ENCODE peak calls at places on chromosomes 13 and 19, in seven cellular contexts. One of them, this sample, is unnamed.

GRCh38 chr13:95564948-95565347 is 12.4 kb downstream of the CLDN10 start:
- DNase-seq in choroid plexus epithelial cell: peak; percentile 63
- DNase-seq in AG09309: peak; percentile 48
- DNase-seq in A549: no peak
- DNase-seq in lower leg skin: no peak
- DNase-seq in tibial artery: no peak
- DNase-seq in heart right ventricle: no peak
- DNase-seq in this sample: no peak

GRCh38 chr19:14554382-14554812 is 17.5 kb downstream of the NDUFB7 start:
- DNase-seq in lower leg skin: peak; percentile 67
- DNase-seq in A549: no peak
- DNase-seq in choroid plexus epithelial cell: no peak
- DNase-seq in tibial artery: no peak
- DNase-seq in heart right ventricle: no peak
- DNase-seq in AG09309: no peak
- DNase-seq in this sample: no peak

GRCh38 chr13:100280681-100281080 is 191.8 kb downstream of the PCCA start:
- DNase-seq in choroid plexus epithelial cell: peak; percentile 23
- DNase-seq in tibial artery: no peak
- DNase-seq in AG09309: no peak
- DNase-seq in A549: no peak
- DNase-seq in lower leg skin: no peak
- DNase-seq in heart right ventricle: no peak
- DNase-seq in this sample: no peak

GRCh38 chr13:105278797-105279425 is 1256.6 kb downstream of the EFNB2 start:
- DNase-seq in A549: no peak
- DNase-seq in choroid plexus epithelial cell: peak; percentile 5
- DNase-seq in tibial artery: no peak
- DNase-seq in AG09309: no peak
- DNase-seq in lower leg skin: no peak
- DNase-seq in heart right ventricle: no peak
- DNase-seq in this sample: no peak

GRCh38 chr13:20363604-20364003 is 131.5 kb upstream of the GJB6 start:
- DNase-seq in AG09309: no peak
- DNase-seq in A549: no peak
- DNase-seq in choroid plexus epithelial cell: no peak
- DNase-seq in lower leg skin: no peak
- DNase-seq in tibial artery: no peak
- DNase-seq in heart right ventricle: no peak
- DNase-seq in this sample: no peak

GRCh38 chr19:8423821-8424223 is 10.7 kb downstream of the MARCHF2 start:
- DNase-seq in heart right ventricle: peak; percentile 91
- DNase-seq in lower leg skin: peak; percentile 94
- DNase-seq in A549: peak; percentile 93
- DNase-seq in tibial artery: peak; percentile 98
- DNase-seq in AG09309: peak; percentile 92
- DNase-seq in choroid plexus epithelial cell: peak; percentile 98
- DNase-seq in this sample: peak; percentile 89

GRCh38 chr13:59360108-59360507 is 803.6 kb downstream of the DIAPH3 start:
- DNase-seq in tibial artery: no peak
- DNase-seq in AG09309: no peak
- DNase-seq in choroid plexus epithelial cell: no peak
- DNase-seq in lower leg skin: no peak
- DNase-seq in heart right ventricle: no peak
- DNase-seq in A549: no peak
- DNase-seq in this sample: no peak

GRCh38 chr19:4977299-4978174 is 8.6 kb downstream of the KDM4B start:
- DNase-seq in AG09309: peak; percentile 69
- DNase-seq in A549: no peak
- DNase-seq in lower leg skin: no peak
- DNase-seq in heart right ventricle: peak; percentile 66
- DNase-seq in tibial artery: no peak
- DNase-seq in choroid plexus epithelial cell: peak; percentile 94
- DNase-seq in this sample: peak; percentile 34

GRCh38 chr19:3793799-3794198 is 7.6 kb upstream of the MATK start:
- DNase-seq in heart right ventricle: no peak
- DNase-seq in A549: no peak
- DNase-seq in AG09309: no peak
- DNase-seq in tibial artery: no peak
- DNase-seq in lower leg skin: no peak
- DNase-seq in choroid plexus epithelial cell: no peak
- DNase-seq in this sample: no peak

GRCh38 chr13:110882972-110883371 is 31.9 kb downstream of the ANKRD10 start:
- DNase-seq in A549: no peak
- DNase-seq in lower leg skin: no peak
- DNase-seq in choroid plexus epithelial cell: peak; percentile 23
- DNase-seq in AG09309: no peak
- DNase-seq in tibial artery: no peak
- DNase-seq in heart right ventricle: no peak
- DNase-seq in this sample: no peak

GRCh38 chr19:3687774-3688706 is 12.2 kb downstream of the PIP5K1C start:
- DNase-seq in A549: no peak
- DNase-seq in tibial artery: no peak
- DNase-seq in lower leg skin: no peak
- DNase-seq in choroid plexus epithelial cell: peak; percentile 53
- DNase-seq in heart right ventricle: no peak
- DNase-seq in AG09309: no peak
- DNase-seq in this sample: peak; percentile 67

GRCh38 chr19:23071087-23071511 is 45.7 kb upstream of the ZNF730 start:
- DNase-seq in tibial artery: no peak
- DNase-seq in AG09309: no peak
- DNase-seq in A549: no peak
- DNase-seq in lower leg skin: no peak
- DNase-seq in heart right ventricle: peak; percentile 37
- DNase-seq in choroid plexus epithelial cell: peak; percentile 21
- DNase-seq in this sample: no peak

GRCh38 chr13:60012503-60012902 is 151.2 kb downstream of the DIAPH3 start:
- DNase-seq in AG09309: no peak
- DNase-seq in A549: no peak
- DNase-seq in choroid plexus epithelial cell: no peak
- DNase-seq in lower leg skin: no peak
- DNase-seq in tibial artery: no peak
- DNase-seq in heart right ventricle: no peak
- DNase-seq in this sample: peak; percentile 42

GRCh38 chr13:39516140-39516539 is 86.9 kb downstream of the LHFPL6 start:
- DNase-seq in lower leg skin: no peak
- DNase-seq in A549: no peak
- DNase-seq in tibial artery: no peak
- DNase-seq in choroid plexus epithelial cell: no peak
- DNase-seq in heart right ventricle: no peak
- DNase-seq in AG09309: no peak
- DNase-seq in this sample: no peak

GRCh38 chr13:113109151-113110047 is 3.8 kb downstream of the F7 start:
- DNase-seq in choroid plexus epithelial cell: no peak
- DNase-seq in heart right ventricle: no peak
- DNase-seq in AG09309: no peak
- DNase-seq in lower leg skin: no peak
- DNase-seq in A549: no peak
- DNase-seq in tibial artery: no peak
- DNase-seq in this sample: no peak

GRCh38 chr19:3268326-3268725 is 43.9 kb downstream of the CELF5 start:
- DNase-seq in AG09309: no peak
- DNase-seq in choroid plexus epithelial cell: no peak
- DNase-seq in tibial artery: no peak
- DNase-seq in A549: no peak
- DNase-seq in lower leg skin: no peak
- DNase-seq in heart right ventricle: no peak
- DNase-seq in this sample: no peak

GRCh38 chr13:38819053-38819452 is 132.2 kb downstream of the FREM2 start:
- DNase-seq in A549: no peak
- DNase-seq in tibial artery: no peak
- DNase-seq in heart right ventricle: no peak
- DNase-seq in lower leg skin: no peak
- DNase-seq in choroid plexus epithelial cell: peak; percentile 43
- DNase-seq in AG09309: no peak
- DNase-seq in this sample: peak; percentile 56

GRCh38 chr19:50361290-50362029 is 4.0 kb downstream of the NAPSA start:
- DNase-seq in lower leg skin: no peak
- DNase-seq in choroid plexus epithelial cell: no peak
- DNase-seq in tibial artery: no peak
- DNase-seq in heart right ventricle: no peak
- DNase-seq in AG09309: no peak
- DNase-seq in A549: peak; percentile 66
- DNase-seq in this sample: no peak

GRCh38 chr19:55546822-55547614 is 1.7 kb upstream of the SBK3 start:
- DNase-seq in heart right ventricle: peak; percentile 87
- DNase-seq in choroid plexus epithelial cell: peak; percentile 87
- DNase-seq in tibial artery: peak; percentile 86
- DNase-seq in AG09309: peak; percentile 49
- DNase-seq in lower leg skin: peak; percentile 51
- DNase-seq in A549: peak; percentile 76
- DNase-seq in this sample: peak; percentile 81

GRCh38 chr19:37914908-37915307 is 7.9 kb downstream of the SIPA1L3 start:
- DNase-seq in tibial artery: no peak
- DNase-seq in AG09309: no peak
- DNase-seq in heart right ventricle: no peak
- DNase-seq in choroid plexus epithelial cell: no peak
- DNase-seq in A549: no peak
- DNase-seq in lower leg skin: no peak
- DNase-seq in this sample: no peak

GRCh38 chr19:40284501-40285352 is at the start of gene AKT2:
- DNase-seq in choroid plexus epithelial cell: peak; percentile 72
- DNase-seq in heart right ventricle: peak; percentile 71
- DNase-seq in lower leg skin: no peak
- DNase-seq in A549: no peak
- DNase-seq in tibial artery: no peak
- DNase-seq in AG09309: no peak
- DNase-seq in this sample: no peak

GRCh38 chr13:113009743-113010509 is 40.9 kb downstream of the MCF2L start:
- DNase-seq in A549: no peak
- DNase-seq in lower leg skin: no peak
- DNase-seq in tibial artery: no peak
- DNase-seq in AG09309: no peak
- DNase-seq in heart right ventricle: no peak
- DNase-seq in choroid plexus epithelial cell: no peak
- DNase-seq in this sample: no peak

GRCh38 chr13:76164290-76164689 is 528.2 kb downstream of the LMO7 start:
- DNase-seq in heart right ventricle: no peak
- DNase-seq in A549: no peak
- DNase-seq in choroid plexus epithelial cell: no peak
- DNase-seq in tibial artery: no peak
- DNase-seq in lower leg skin: no peak
- DNase-seq in AG09309: no peak
- DNase-seq in this sample: no peak

GRCh38 chr13:73288596-73288995 is 229.8 kb downstream of the KLF5 start:
- DNase-seq in AG09309: no peak
- DNase-seq in heart right ventricle: no peak
- DNase-seq in A549: no peak
- DNase-seq in tibial artery: no peak
- DNase-seq in choroid plexus epithelial cell: no peak
- DNase-seq in lower leg skin: no peak
- DNase-seq in this sample: no peak

GRCh38 chr19:9586764-9587163 is 2.5 kb upstream of the ZNF121 start:
- DNase-seq in A549: peak; percentile 78
- DNase-seq in heart right ventricle: peak; percentile 37
- DNase-seq in AG09309: no peak
- DNase-seq in lower leg skin: peak; percentile 63
- DNase-seq in tibial artery: no peak
- DNase-seq in choroid plexus epithelial cell: peak; percentile 81
- DNase-seq in this sample: peak; percentile 80

GRCh38 chr19:12833747-12834417 is 497 bp downstream of the RTBDN start:
- DNase-seq in tibial artery: no peak
- DNase-seq in lower leg skin: no peak
- DNase-seq in heart right ventricle: peak; percentile 22
- DNase-seq in choroid plexus epithelial cell: no peak
- DNase-seq in AG09309: no peak
- DNase-seq in A549: no peak
- DNase-seq in this sample: peak; percentile 28
- H3K4me3 ChIP-seq in tibial artery: peak overlapping the region; percentile 46
- H3K4me3 ChIP-seq in lower leg skin: no peak overlapping the region
- H3K4me3 ChIP-seq in heart right ventricle: peak overlapping the region; percentile 42
- H3K4me3 ChIP-seq in choroid plexus epithelial cell: peak overlapping the region; percentile 37
- H3K4me3 ChIP-seq in AG09309: peak overlapping the region; percentile 34
- H3K4me3 ChIP-seq in A549: peak overlapping the region; percentile 55
- H3K4me3 ChIP-seq in this sample: peak overlapping the region; percentile 48

DNA sequence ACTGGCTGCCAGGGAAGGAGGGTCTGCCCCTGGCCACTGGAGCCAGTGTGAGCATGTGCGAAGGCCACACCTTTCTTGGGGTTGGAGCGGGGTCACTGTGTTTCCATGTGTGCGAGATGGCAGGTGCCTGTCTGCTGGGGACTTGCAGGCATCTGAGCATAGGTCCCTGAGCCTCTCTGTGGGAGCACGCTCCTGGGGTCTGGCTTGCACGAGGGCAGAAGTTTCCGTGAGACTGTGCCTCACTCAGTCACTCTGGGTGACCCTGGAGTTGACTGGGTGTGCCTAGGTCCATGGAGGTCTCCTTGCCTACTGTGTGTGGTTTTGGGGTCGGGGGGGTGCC is 31.3 kb downstream of the PAK4 start:
- DNase-seq in AG09309: no peak
- DNase-seq in heart right ventricle: no peak
- DNase-seq in tibial artery: no peak
- DNase-seq in A549: no peak
- DNase-seq in lower leg skin: no peak
- DNase-seq in choroid plexus epithelial cell: no peak
- DNase-seq in this sample: no peak
- H3K4me3 ChIP-seq in AG09309: peak overlapping the region; percentile 29
- H3K4me3 ChIP-seq in heart right ventricle: no peak overlapping the region
- H3K4me3 ChIP-seq in tibial artery: no peak overlapping the region
- H3K4me3 ChIP-seq in A549: no peak overlapping the region
- H3K4me3 ChIP-seq in lower leg skin: no peak overlapping the region
- H3K4me3 ChIP-seq in choroid plexus epithelial cell: peak overlapping the region; percentile 36
- H3K4me3 ChIP-seq in this sample: peak overlapping the region; percentile 28

GRCh38 chr19:48867119-48867921 is 1.1 kb downstream of the PLEKHA4 start:
- DNase-seq in A549: no peak
- DNase-seq in choroid plexus epithelial cell: no peak
- DNase-seq in tibial artery: no peak
- DNase-seq in AG09309: no peak
- DNase-seq in lower leg skin: no peak
- DNase-seq in heart right ventricle: no peak
- DNase-seq in this sample: no peak
- H3K4me3 ChIP-seq in A549: no peak overlapping the region
- H3K4me3 ChIP-seq in choroid plexus epithelial cell: peak overlapping the region; percentile 60
- H3K4me3 ChIP-seq in tibial artery: peak overlapping the region; percentile 49
- H3K4me3 ChIP-seq in AG09309: peak overlapping the region; percentile 52
- H3K4me3 ChIP-seq in lower leg skin: no peak overlapping the region
- H3K4me3 ChIP-seq in heart right ventricle: peak overlapping the region; percentile 47
- H3K4me3 ChIP-seq in this sample: peak overlapping the region; percentile 41

GRCh38 chr19:48248081-48248833 is 7.5 kb downstream of the CARD8 start:
- DNase-seq in lower leg skin: no peak
- DNase-seq in choroid plexus epithelial cell: no peak
- DNase-seq in tibial artery: no peak
- DNase-seq in AG09309: no peak
- DNase-seq in heart right ventricle: no peak
- DNase-seq in A549: no peak
- DNase-seq in this sample: no peak
- H3K4me3 ChIP-seq in lower leg skin: no peak overlapping the region
- H3K4me3 ChIP-seq in choroid plexus epithelial cell: no peak overlapping the region
- H3K4me3 ChIP-seq in tibial artery: peak overlapping the region; percentile 4
- H3K4me3 ChIP-seq in AG09309: no peak overlapping the region
- H3K4me3 ChIP-seq in heart right ventricle: peak overlapping the region; percentile 39
- H3K4me3 ChIP-seq in A549: no peak overlapping the region
- H3K4me3 ChIP-seq in this sample: no peak overlapping the region

This sample was measured in stomach.